ENCODE peak calls at places on chromosomes 13 and 19, in four cellular contexts. U, R, V and P are unnamed samples.

GRCh38 chr13:54415753-54416366 is 1387.2 kb downstream of the OLFM4 start:
- DNase-seq in R (no peak), U (no peak), V (no peak), P (no peak)

GRCh38 chr13:33363328-33363727 is 77.8 kb upstream of the STARD13 start:
- DNase-seq in U (no peak), V (no peak), R (no peak), P (no peak)

GRCh38 chr19:8630796-8631424 is 477 bp downstream of the NFILZ start:
- DNase-seq in R (no peak), U (no peak), V (no peak), P (no peak)

GRCh38 chr19:37716140-37716539 is 3.4 kb downstream of the ZNF607 start:
- DNase-seq in U (no peak), R (no peak), V (no peak), P (no peak)

GRCh38 chr13:20851844-20852402 is 50.6 kb downstream of the XPO4 start:
- DNase-seq in V (no peak), U (no peak), R (no peak), P (no peak)

GRCh38 chr13:94703271-94703670 is 9.1 kb downstream of the SOX21 start:
- DNase-seq in V (no peak), U (no peak), R (no peak), P (no peak)

GRCh38 chr19:36030264-36031148 is 2.2 kb downstream of the CLIP3 start:
- DNase-seq in U (no peak), R (no peak), V (no peak), P (no peak)

GRCh38 chr19:17448190-17448967 is at the start of gene TMEM221:
- DNase-seq in V (peak), R (no peak), U (no peak), P (no peak)

GRCh38 chr13:75968103-75968838 is 332.1 kb downstream of the LMO7 start:
- DNase-seq in R (no peak), U (no peak), V (no peak), P (no peak)

GRCh38 chr19:18865973-18866799 is 29.8 kb downstream of the CERS1 start:
- DNase-seq in R (peak), V (peak), U (no peak), P (no peak)

GRCh38 chr19:34220472-34221063 is 33.8 kb upstream of the GARRE1 start:
- DNase-seq in U (no peak), R (peak), V (peak), P (peak)

GRCh38 chr13:89550842-89551422 is 1796.6 kb upstream of the MIR17HG start:
- DNase-seq in V (no peak), R (no peak), U (no peak), P (no peak)

GRCh38 chr13:90768116-90768515 is 579.4 kb upstream of the MIR17HG start:
- DNase-seq in V (no peak), R (no peak), U (no peak), P (no peak)

GRCh38 chr13:23514076-23514475 is 56.1 kb upstream of the TNFRSF19 start:
- DNase-seq in U (no peak), R (no peak), V (no peak), P (no peak)

GRCh38 chr13:26342898-26343297 is 89.0 kb downstream of the CDK8 start:
- DNase-seq in U (no peak), R (no peak), V (no peak), P (no peak)

GRCh38 chr19:409006-409514 is at the start of gene C2CD4C:
- DNase-seq in U (no peak), R (no peak), V (no peak), P (no peak)

GRCh38 chr13:34764246-34764645 is 177.8 kb upstream of the NBEA start:
- DNase-seq in V (no peak), U (no peak), R (no peak), P (no peak)

GRCh38 chr19:15449620-15450527 is at the start of gene WIZ:
- DNase-seq in V (peak), U (no peak), R (peak), P (peak)